ENCODE peak calls at places on chromosomes 4 and X, in seven cellular contexts. H is tibial nerve, G is endodermal cell, O is fibroblast of lung, U is GM13977, Y is K562, V is lower leg skin. X is an unnamed sample.

GRCh38 chr4:98290511-98290910 is 29.3 kb downstream of the RAP1GDS1 start:
- DNase-seq in H (no peak), G (no peak), O (peak), U (no peak), Y (no peak), V (no peak), X (no peak)

GRCh38 chr4:70994387-70995099 is 1.1 kb downstream of the DCK start:
- DNase-seq in H (no peak), G (no peak), O (no peak), U (peak), Y (no peak), V (no peak), X (no peak)

GRCh38 chr4:183636923-183637322 is 22.1 kb downstream of the RWDD4 start:
- DNase-seq in H (no peak), G (no peak), O (peak), U (no peak), Y (no peak), V (no peak), X (no peak)

GRCh38 chrX:8907678-8908077 is 106.5 kb upstream of the FAM9A start:
- DNase-seq in H (no peak), G (no peak), O (no peak), U (no peak), Y (no peak), V (no peak), X (no peak)

GRCh38 chr4:94403735-94404134 is 48.0 kb upstream of the PDLIM5 start:
- DNase-seq in H (no peak), G (no peak), O (no peak), U (no peak), Y (no peak), V (no peak), X (no peak)

GRCh38 chrX:8504451-8504850 is 39.8 kb downstream of the VCX3B start:
- DNase-seq in H (no peak), G (no peak), O (peak), U (no peak), Y (no peak), V (no peak), X (no peak)

GRCh38 chr4:185307136-185307950 is 88.4 kb downstream of the LRP2BP start:
- DNase-seq in H (no peak), G (peak), O (peak), U (peak), Y (no peak), V (no peak), X (no peak)

GRCh38 chr4:60805500-60806313 is 394.4 kb upstream of the ADGRL3 start:
- DNase-seq in H (no peak), G (peak), O (peak), U (peak), Y (no peak), V (no peak), X (no peak)

GRCh38 chrX:109537324-109537665 is 651 bp downstream of the NXT2 start:
- DNase-seq in H (peak), G (no peak), O (peak), U (no peak), Y (no peak), V (peak), X (no peak)

GRCh38 chr4:39085891-39086290 is 23.9 kb downstream of the KLHL5 start:
- DNase-seq in H (no peak), G (no peak), O (peak), U (no peak), Y (peak), V (no peak), X (no peak)

GRCh38 chr4:21885241-21885640 is 63.3 kb downstream of the KCNIP4 start:
- DNase-seq in H (no peak), G (no peak), O (peak), U (no peak), Y (no peak), V (no peak), X (no peak)

GRCh38 chr4:182014164-182014563 is 229.0 kb upstream of the TENM3 start:
- DNase-seq in H (no peak), G (no peak), O (no peak), U (no peak), Y (no peak), V (no peak), X (no peak)

GRCh38 chr4:155777971-155778710 is 19.3 kb downstream of the GUCY1B1 start:
- DNase-seq in H (no peak), G (no peak), O (peak), U (no peak), Y (no peak), V (no peak), X (no peak)

GRCh38 chr4:39357002-39357401 is 9.2 kb downstream of the RFC1 start:
- DNase-seq in H (no peak), G (no peak), O (no peak), U (peak), Y (no peak), V (no peak), X (no peak)

GRCh38 chrX:77749695-77750094 is 36.3 kb downstream of the ATRX start:
- DNase-seq in H (no peak), G (no peak), O (peak), U (no peak), Y (no peak), V (no peak), X (no peak)

GRCh38 chr4:70746179-70746839 is 24.5 kb downstream of the RUFY3 start:
- DNase-seq in H (no peak), G (no peak), O (peak), U (no peak), Y (no peak), V (no peak), X (no peak)

GRCh38 chr4:76066546-76066945 is 8.0 kb upstream of the ART3 start:
- DNase-seq in H (no peak), G (no peak), O (no peak), U (no peak), Y (no peak), V (no peak), X (no peak)

GRCh38 chr4:20418865-20419451 is 167.3 kb downstream of the SLIT2 start:
- DNase-seq in H (no peak), G (no peak), O (peak), U (peak), Y (no peak), V (no peak), X (no peak)

GRCh38 chr4:111027526-111027925 is 404.6 kb upstream of the PITX2 start:
- DNase-seq in H (no peak), G (no peak), O (peak), U (no peak), Y (no peak), V (no peak), X (no peak)

GRCh38 chrX:39983715-39984114 is 114.0 kb downstream of the BCOR start:
- DNase-seq in H (no peak), G (no peak), O (peak), U (no peak), Y (no peak), V (no peak), X (no peak)

GRCh38 chrX:39996561-39996960 is 101.2 kb downstream of the BCOR start:
- DNase-seq in H (no peak), G (no peak), O (no peak), U (no peak), Y (no peak), V (no peak), X (no peak)

GRCh38 chr4:97987019-97987648 is 156.1 kb downstream of the STPG2 start:
- DNase-seq in H (no peak), G (no peak), O (peak), U (peak), Y (no peak), V (no peak), X (no peak)

GRCh38 chrX:12984629-12985303 is 9.9 kb downstream of the TMSB4X start:
- DNase-seq in H (no peak), G (no peak), O (peak), U (no peak), Y (peak), V (no peak), X (no peak)

GRCh38 chr4:14428125-14428524 is 574.2 kb upstream of the CPEB2 start:
- DNase-seq in H (no peak), G (no peak), O (no peak), U (no peak), Y (no peak), V (no peak), X (no peak)

GRCh38 chr4:82866706-82867385 is 24.1 kb downstream of the SEC31A start:
- DNase-seq in H (no peak), G (no peak), O (peak), U (no peak), Y (no peak), V (no peak), X (no peak)

GRCh38 chr4:121583396-121583795 is 113.4 kb downstream of the ANXA5 start:
- DNase-seq in H (no peak), G (no peak), O (no peak), U (no peak), Y (no peak), V (no peak), X (no peak)

GRCh38 chr4:68272860-68273259 is 27.4 kb upstream of the TMPRSS11B start:
- DNase-seq in H (no peak), G (no peak), O (peak), U (no peak), Y (no peak), V (no peak), X (no peak)

GRCh38 chr4:61182915-61183314 is 17.2 kb upstream of the ADGRL3 start:
- DNase-seq in H (no peak), G (no peak), O (no peak), U (no peak), Y (no peak), V (no peak), X (no peak)

GRCh38 chr4:101331017-101331416 is 16.3 kb downstream of the PPP3CA start:
- DNase-seq in H (no peak), G (no peak), O (peak), U (no peak), Y (no peak), V (no peak), X (no peak)

GRCh38 chr4:81913427-81913878 is 441.7 kb upstream of the RASGEF1B start:
- DNase-seq in H (no peak), G (peak), O (no peak), U (peak), Y (peak), V (peak), X (no peak)

GRCh38 chr4:104394409-104394813 is 100.3 kb downstream of the CXXC4 start:
- DNase-seq in H (no peak), G (no peak), O (no peak), U (no peak), Y (no peak), V (no peak), X (no peak)

GRCh38 chrX:42442745-42443144 is 335.2 kb downstream of the PPP1R2C start:
- DNase-seq in H (no peak), G (no peak), O (no peak), U (no peak), Y (no peak), V (no peak), X (no peak)

GRCh38 chrX:1289535-1289934 is 20.9 kb downstream of the CSF2RA start:
- DNase-seq in H (no peak), G (no peak), O (no peak), U (no peak), Y (no peak), V (no peak), X (no peak)

GRCh38 chrX:115183980-115184379 is 5.2 kb upstream of the RBMXL3 start:
- DNase-seq in H (no peak), G (no peak), O (no peak), U (no peak), Y (no peak), V (no peak), X (no peak)

GRCh38 chrX:85685843-85686242 is 306.4 kb upstream of the POF1B start:
- DNase-seq in H (no peak), G (no peak), O (no peak), U (no peak), Y (no peak), V (no peak), X (no peak)

GRCh38 chrX:107450823-107451509 is 1.5 kb downstream of the FRMPD3 start:
- DNase-seq in H (no peak), G (peak), O (no peak), U (no peak), Y (peak), V (no peak), X (no peak)

GRCh38 chrX:118254611-118255010 is 91.3 kb upstream of the WDR44 start:
- DNase-seq in H (peak), G (peak), O (peak), U (peak), Y (peak), V (peak), X (peak)

GRCh38 chrX:2894885-2895292 is 34.2 kb downstream of the ARSD start:
- DNase-seq in H (no peak), G (peak), O (peak), U (no peak), Y (no peak), V (no peak), X (no peak)

DNA sequence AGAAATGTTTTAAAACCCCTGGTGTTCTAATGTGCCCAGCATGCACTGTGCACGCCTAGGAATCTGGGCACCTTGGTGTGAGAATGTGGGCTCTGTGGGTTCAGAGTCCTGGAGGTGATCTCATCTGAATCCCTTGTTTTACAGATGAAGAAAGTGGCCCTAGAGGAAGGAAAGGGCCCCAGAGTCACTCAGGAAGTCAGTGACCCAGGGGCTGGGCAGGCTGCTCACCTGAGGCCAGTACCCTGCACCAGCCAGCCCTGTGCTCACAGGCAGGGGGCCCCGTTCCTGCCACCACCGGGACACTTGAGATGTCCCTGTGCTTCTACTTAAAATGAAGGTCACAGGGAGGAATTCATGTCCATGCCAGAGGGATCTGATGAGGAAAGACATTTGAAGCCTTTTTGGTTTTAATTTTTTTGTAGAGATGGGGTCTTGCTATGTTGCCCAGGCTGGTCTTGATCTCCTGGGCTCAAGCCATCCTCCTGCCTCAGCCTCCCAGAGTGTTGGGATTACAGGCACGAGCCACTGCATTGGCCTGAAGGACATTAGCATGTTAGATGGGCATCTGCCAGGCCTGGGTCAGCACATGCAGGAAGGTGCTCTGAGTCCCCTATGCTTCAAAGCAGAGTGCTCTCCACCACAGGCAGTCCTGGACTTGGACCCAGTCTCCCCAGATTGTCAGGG is 7.4 kb upstream of the S100P start:
- DNase-seq in H (no peak), G (no peak), O (no peak), U (no peak), Y (no peak), V (no peak), X (no peak)
- TF ChIP-seq CTCF in H (no peak), G (no peak), O (no peak), U (no peak), Y (no peak), V (no peak), X (no peak)

DNA sequence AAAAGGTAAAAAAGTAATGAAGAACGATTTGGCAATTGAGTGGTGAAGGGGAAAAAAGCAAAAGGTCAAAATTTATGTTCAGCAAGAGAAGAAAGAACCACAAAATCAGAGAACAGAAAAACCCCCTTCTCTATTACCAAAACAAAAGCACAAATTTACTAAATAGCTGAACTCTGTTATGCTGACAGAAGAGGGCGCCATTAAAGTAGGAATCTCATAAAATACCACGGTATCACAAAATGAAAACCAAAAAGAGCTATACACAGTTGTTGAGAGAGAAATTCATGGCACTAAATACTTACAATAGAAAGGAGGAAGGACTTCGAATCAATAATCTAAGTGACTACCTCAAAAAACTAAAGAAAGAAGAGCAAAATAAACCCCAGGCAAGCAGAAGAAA is 69.6 kb upstream of the CXorf66 start:
- DNase-seq in H (no peak), G (no peak), O (no peak), U (peak), Y (no peak), V (no peak), X (no peak)
- TF ChIP-seq CTCF in H (no peak), G (peak), O (no peak), U (peak), Y (peak), V (no peak), X (no peak)

DNA sequence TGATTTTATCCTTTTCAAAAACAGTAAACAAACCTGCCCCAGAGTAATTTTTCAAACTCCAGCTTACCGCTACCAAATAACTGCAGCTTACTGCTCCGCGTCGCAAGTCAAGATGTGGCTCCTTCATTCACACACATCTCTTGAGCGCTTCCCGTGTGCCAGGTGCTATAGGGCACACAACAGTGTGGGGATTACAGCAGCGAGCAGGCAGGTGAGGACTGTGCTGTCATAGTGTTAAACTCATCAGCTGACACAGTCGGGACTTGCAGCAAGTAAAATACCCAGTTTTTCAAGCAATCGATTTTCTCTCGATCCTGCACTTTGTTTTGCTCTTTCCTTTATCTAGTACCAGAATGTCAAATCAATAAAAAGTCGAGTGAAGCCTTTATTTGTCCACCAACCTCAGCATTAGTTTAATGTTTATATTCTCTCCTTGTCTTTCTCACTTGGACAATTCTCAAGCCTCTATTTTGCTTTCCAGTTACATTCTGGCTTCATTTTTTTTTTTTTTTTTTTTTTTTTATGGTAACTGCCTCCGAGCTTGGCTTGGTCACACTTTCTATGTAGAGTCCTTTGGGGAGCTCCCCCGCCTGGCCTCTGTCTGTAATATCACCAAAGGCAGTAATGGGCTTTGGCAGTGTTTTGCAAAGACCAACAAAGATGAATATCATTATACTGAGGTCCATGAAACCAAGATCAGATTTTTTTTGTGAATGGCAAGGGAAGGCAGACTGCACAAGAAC is 8.3 kb upstream of the ASB5 start:
- DNase-seq in H (no peak), G (peak), O (peak), U (peak), Y (peak), V (no peak), X (peak)
- TF ChIP-seq CTCF in H (no peak), G (peak), O (peak), U (peak), Y (peak), V (no peak), X (peak)

DNA sequence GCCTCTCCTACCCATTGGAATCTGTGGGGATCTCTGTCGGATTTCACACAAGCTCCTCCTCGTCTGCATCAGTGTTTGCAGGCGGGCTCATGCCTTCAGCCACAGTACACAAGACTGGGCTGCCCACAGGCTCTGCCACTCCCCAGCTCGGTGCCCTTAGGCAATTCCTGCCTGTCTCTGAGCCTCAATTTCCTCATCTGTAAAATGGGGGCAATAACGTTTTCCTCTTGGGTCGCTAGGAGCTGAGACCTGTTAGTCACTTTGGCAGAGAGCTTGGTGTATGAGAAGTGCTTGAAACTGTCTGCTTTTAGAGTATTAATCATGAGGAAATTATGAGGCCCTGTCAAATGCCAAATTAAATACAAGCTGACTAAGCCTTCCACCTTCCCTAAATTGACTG is 27.6 kb upstream of the MSX1 start:
- DNase-seq in H (no peak), G (no peak), O (no peak), U (no peak), Y (no peak), V (no peak), X (no peak)
- TF ChIP-seq CTCF in H (no peak), G (no peak), O (no peak), U (no peak), Y (no peak), V (no peak), X (no peak)

DNA sequence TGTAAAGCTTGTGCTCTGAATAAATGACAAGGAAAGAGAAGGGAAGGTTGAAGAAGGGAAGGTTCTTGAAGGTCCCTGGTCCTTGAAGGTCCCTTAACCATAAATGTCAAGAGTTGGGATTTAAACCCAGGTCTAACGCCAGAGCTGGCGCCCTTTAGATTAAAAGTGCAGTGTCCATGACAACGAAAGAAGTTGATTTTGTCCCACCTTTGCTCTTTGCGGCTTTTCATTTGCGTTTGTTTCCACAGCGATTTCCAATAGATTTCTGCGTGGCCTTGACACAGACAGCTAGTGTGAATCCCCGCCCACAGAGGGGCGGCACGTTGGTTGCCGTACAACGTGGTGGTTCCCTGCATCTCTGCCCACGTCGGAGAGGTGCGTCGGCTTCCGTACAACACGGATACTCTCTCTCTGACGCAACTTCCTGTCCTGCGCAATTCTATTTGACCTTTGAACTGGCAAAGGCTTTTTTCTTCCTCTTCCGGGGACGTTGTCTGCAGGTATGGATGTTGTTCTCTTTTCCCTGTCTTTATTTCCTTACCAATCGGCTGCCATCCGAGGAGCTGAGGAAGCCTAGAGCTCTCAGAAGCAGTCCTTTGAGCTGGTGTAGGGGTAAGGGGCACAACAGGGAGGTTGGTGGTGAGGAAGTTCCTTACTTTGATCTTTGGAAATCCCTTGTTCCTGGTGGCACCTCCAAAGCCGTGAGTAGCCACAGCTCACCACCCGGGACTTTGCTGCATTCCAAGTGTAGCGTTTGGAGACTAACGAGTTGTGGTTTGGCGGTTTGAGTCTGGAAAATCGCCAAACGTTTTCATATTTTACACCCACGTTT is at the start of gene RPL34:
- DNase-seq in H (peak), G (peak), O (peak), U (peak), Y (peak), V (peak), X (peak)
- TF ChIP-seq CTCF in H (no peak), G (no peak), O (no peak), U (no peak), Y (no peak), V (no peak), X (no peak)

X was measured in gastrocnemius medialis.